ENCODE peak calls at places on chromosomes 13 and 19, in five cellular contexts. Z is fibroblast of the aortic adventitia, S is lower leg skin, D is SHP77 treated with DMSO at 0.1 percent for 48 hours, J is Right ventricle myocardium inferior. K is an unnamed sample.

GRCh38 chr13:102399791-102400618 is 1.8 kb downstream of the FGF14 start:
- DNase-seq in D (no peak), Z (no peak), S (no peak), J (peak; percentile 54), K (peak; percentile 16)

GRCh38 chr13:111335263-111335662 is 14.8 kb downstream of the TEX29 start:
- DNase-seq in S (no peak), D (no peak), J (no peak), Z (no peak), K (no peak)

GRCh38 chr13:113121183-113121927 is 1.2 kb upstream of the F10 start:
- DNase-seq in J (no peak), S (no peak), Z (no peak), D (no peak), K (no peak)

GRCh38 chr19:1855828-1856255 is 7.5 kb downstream of the KLF16 start:
- DNase-seq in Z (peak; percentile 37), S (no peak), D (no peak), J (no peak), K (peak; percentile 64)

GRCh38 chr13:23753523-23753922 is 135.7 kb downstream of the MIPEP start:
- DNase-seq in S (no peak), D (no peak), J (no peak), Z (peak; percentile 47), K (no peak)

GRCh38 chr19:632228-633067 is 889 bp downstream of the POLRMT start:
- DNase-seq in S (no peak), D (no peak), J (no peak), Z (peak; percentile 49), K (peak; percentile 69)

GRCh38 chr13:106372199-106373160 is 163.0 kb downstream of the EFNB2 start:
- DNase-seq in Z (peak; percentile 90), S (no peak), D (no peak), J (no peak), K (no peak)

GRCh38 chr19:45469835-45470146 is 2.0 kb downstream of the FOSB start:
- DNase-seq in Z (no peak), J (no peak), D (no peak), S (no peak), K (peak; percentile 83)

GRCh38 chr19:409006-409514 is at the start of gene C2CD4C:
- DNase-seq in S (no peak), D (no peak), Z (no peak), J (peak; percentile 55), K (no peak)

GRCh38 chr19:47275866-47276461 is 1.3 kb downstream of the INAFM1 start:
- DNase-seq in D (no peak), S (no peak), Z (peak; percentile 73), J (peak; percentile 78), K (no peak)

GRCh38 chr13:46571189-46571901 is 18.4 kb downstream of the LRCH1 start:
- DNase-seq in S (no peak), J (no peak), D (peak; percentile 37), Z (peak; percentile 72), K (no peak)

K was measured in HL-60.